ENCODE peak calls at places on chromosome 21, in seven cellular contexts. N is ascending aorta, S is body of pancreas, C is SK-N-SH, I is IMR-90, J is fibroblast of lung, G is endothelial cell of umbilical vein. H is an unnamed sample.

GRCh38 chr21:21101911-21102310 is 103.7 kb downstream of the NCAM2 start:
- DNase-seq in C (peak), S (no peak), I (peak), G (no peak), N (no peak), J (peak), H (no peak)

GRCh38 chr21:36424592-36424991 is 39.4 kb downstream of the CHAF1B start:
- DNase-seq in C (no peak), J (no peak), G (no peak), S (no peak), I (no peak), N (no peak), H (no peak)

GRCh38 chr21:44530221-44530902 is 9.6 kb downstream of the KRTAP10-1 start:
- DNase-seq in I (no peak), J (no peak), G (no peak), S (no peak), N (no peak), C (no peak), H (no peak)

GRCh38 chr21:44724166-44724565 is 12.8 kb upstream of the TSPEAR start:
- DNase-seq in J (no peak), C (no peak), G (no peak), S (no peak), N (no peak), I (no peak), H (no peak)

GRCh38 chr21:37455504-37455911 is 88.9 kb downstream of the DYRK1A start:
- DNase-seq in C (no peak), N (no peak), I (peak), J (no peak), G (peak), S (no peak), H (no peak)

GRCh38 chr21:46079357-46080170 is 18.3 kb upstream of the COL6A2 start:
- DNase-seq in J (peak), G (no peak), I (peak), S (no peak), C (peak), N (no peak), H (no peak)

GRCh38 chr21:14383596-14384210 is 757 bp upstream of the HSPA13 start:
- DNase-seq in C (no peak), S (peak), G (no peak), J (peak), N (no peak), I (peak), H (no peak)

GRCh38 chr21:17370750-17371325 is 142.0 kb upstream of the CXADR start:
- DNase-seq in C (no peak), N (no peak), G (no peak), I (no peak), S (no peak), J (peak), H (no peak)

GRCh38 chr21:30146558-30147282 is 19.9 kb downstream of the CLDN17 start:
- DNase-seq in N (no peak), S (no peak), J (no peak), C (no peak), I (no peak), G (no peak), H (no peak)

GRCh38 chr21:32748529-32748928 is 20.7 kb upstream of the SYNJ1 start:
- DNase-seq in J (no peak), S (no peak), N (no peak), I (no peak), C (no peak), G (no peak), H (no peak)

GRCh38 chr21:26782754-26783153 is 62.5 kb downstream of the ADAMTS1 start:
- DNase-seq in J (no peak), S (no peak), G (no peak), I (no peak), C (no peak), N (no peak), H (no peak)
- H3K27ac ChIP-seq in J (no peak), S (peak), G (no peak), I (no peak), C (peak), N (peak), H (peak)

GRCh38 chr21:34900376-34900775 is 148.7 kb downstream of the RUNX1 start:
- DNase-seq in S (no peak), C (no peak), J (peak), I (no peak), G (no peak), N (no peak), H (no peak)
- H3K4me3 ChIP-seq in S (no peak), C (no peak), J (no peak), I (no peak), G (no peak), N (no peak), H (no peak)

GRCh38 chr21:40043423-40043822 is 176.2 kb downstream of the PCP4 start:
- DNase-seq in I (no peak), J (no peak), C (no peak), N (no peak), G (no peak), S (no peak), H (no peak)
- TF ChIP-seq CTCF in I (no peak), J (no peak), C (no peak), N (no peak), G (no peak), S (no peak), H (no peak)

DNA sequence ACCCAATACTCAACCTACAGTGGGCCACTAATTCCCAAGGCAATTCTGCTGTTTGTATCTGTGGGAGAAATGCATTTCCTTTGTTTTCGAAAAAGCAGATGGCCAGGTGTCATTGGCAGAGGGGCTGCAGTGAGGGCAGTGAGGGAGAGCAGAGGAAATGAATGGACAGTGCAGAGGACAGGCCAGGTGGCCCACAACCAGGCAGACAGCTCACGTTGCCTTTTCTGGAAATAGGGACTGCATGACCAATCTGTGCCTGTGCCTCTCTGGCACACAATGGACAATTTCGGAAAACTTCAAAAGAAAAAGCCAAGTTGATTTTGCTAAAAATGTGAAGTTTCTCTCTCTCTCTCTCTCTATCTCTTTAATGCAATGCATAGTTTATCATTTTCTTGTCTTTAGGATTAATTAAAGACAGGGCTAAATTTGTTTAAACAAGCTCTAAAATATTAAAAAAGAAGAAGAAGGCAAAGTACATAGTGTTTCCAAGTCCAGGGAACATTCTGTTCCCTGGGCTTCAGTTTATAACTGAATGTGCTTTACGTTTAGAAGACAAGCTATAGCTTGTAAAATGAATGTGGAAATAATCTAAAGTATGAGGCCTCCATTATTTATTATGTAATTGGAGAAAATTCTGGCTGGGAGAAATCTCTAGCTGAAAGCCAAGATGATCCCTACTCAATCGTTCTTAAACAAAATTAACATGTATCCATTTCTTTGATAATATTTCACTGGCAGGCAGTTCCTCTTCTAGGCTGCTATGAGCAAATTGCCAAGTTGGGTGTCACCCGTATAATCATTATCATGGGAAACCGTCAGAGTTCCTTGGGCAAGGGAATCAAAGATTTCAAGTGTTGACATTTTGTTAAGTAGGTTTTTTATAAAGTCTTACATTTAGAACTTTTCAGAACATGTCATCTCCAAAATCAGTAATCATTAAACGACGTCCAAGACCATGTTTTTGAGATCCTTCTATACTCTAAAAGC is 52.3 kb upstream of the ETS2 start:
- DNase-seq in J (no peak), C (no peak), S (no peak), G (no peak), I (no peak), N (no peak), H (no peak)
- H3K27ac ChIP-seq in J (no peak), C (no peak), S (no peak), G (no peak), I (no peak), N (peak), H (peak)

GRCh38 chr21:25080161-25080560 is 527.1 kb downstream of the MRPL39 start:
- DNase-seq in I (no peak), C (no peak), S (no peak), G (no peak), J (peak), N (no peak), H (no peak)
- H3K4me3 ChIP-seq in I (no peak), C (no peak), S (no peak), G (no peak), J (no peak), N (no peak), H (no peak)

GRCh38 chr21:41581592-41582228 is 73.8 kb upstream of the TMPRSS2 start:
- DNase-seq in I (no peak), N (no peak), S (no peak), J (no peak), G (no peak), C (no peak), H (no peak)
- TF ChIP-seq CTCF in I (no peak), N (no peak), S (no peak), J (no peak), G (no peak), C (no peak), H (peak)

GRCh38 chr21:29024474-29025327 is at the start of gene USP16:
- DNase-seq in C (peak), G (peak), I (peak), N (peak), S (peak), J (peak), H (peak)

GRCh38 chr21:29017639-29018237 is 1.4 kb downstream of the RWDD2B start:
- DNase-seq in N (no peak), S (no peak), J (no peak), G (peak), C (no peak), I (no peak), H (no peak)

GRCh38 chr21:29025328-29025713 is 853 bp downstream of the USP16 start:
- DNase-seq in N (no peak), S (no peak), C (no peak), I (peak), G (no peak), J (peak), H (no peak)

GRCh38 chr21:29018540-29018939 is 609 bp downstream of the RWDD2B start:
- DNase-seq in S (no peak), G (peak), J (peak), I (no peak), C (peak), N (no peak), H (no peak)

GRCh38 chr21:29022141-29022540 is 2.3 kb upstream of the USP16 start:
- DNase-seq in N (no peak), C (no peak), S (no peak), I (no peak), G (no peak), J (no peak), H (no peak)
- H3K27ac ChIP-seq in N (no peak), C (no peak), S (no peak), I (no peak), G (no peak), J (no peak), H (no peak)

DNA sequence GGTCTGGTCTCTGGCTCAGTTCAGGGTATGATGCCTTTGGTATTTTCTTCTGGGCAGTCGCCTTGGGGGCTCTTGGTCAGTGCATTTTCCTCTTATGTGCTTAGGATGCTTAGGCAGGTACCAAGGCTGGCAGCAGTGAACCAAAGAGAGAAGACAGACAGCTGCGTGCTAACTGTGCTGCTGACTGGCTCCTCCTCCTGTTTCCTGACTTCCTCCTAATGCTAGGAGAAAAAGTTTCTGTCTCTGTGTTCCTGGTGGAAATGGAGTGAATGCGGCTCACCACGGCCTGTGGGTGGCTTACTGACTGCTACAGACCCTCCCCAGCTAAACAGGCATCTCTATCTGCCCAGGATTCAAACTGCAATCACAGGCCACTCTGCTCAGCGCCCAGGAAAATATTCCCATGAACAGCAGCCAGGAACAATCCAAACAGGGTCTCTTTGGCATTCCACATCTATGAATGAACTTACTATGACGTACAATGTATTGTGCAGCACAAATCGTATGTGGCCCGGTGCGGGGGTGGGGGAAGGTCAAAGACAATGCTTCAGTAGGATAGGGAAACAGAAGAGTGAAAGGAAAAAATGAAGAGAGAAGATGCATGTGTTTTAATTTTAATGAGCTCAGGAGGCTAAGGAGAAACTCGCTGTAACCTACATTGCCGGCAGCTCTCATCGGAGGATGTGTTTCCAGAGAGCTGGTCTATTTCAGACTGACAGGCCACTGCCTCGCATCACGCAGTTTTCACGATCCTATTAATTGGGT is 2.8 kb downstream of the ABCG1 start:
- DNase-seq in C (no peak), J (peak), I (peak), G (peak), N (no peak), S (peak), H (no peak)
- H3K4me3 ChIP-seq in C (no peak), J (no peak), I (no peak), G (no peak), N (no peak), S (no peak), H (peak)

GRCh38 chr21:31264574-31264973 is 79.5 kb downstream of the TIAM1 start:
- DNase-seq in G (no peak), J (no peak), S (no peak), N (no peak), C (no peak), I (no peak), H (no peak)
- TF ChIP-seq CTCF in G (no peak), J (no peak), S (no peak), N (no peak), C (no peak), I (no peak), H (no peak)